ENCODE peak calls at places on chromosome 11, in eight cellular contexts. Z is NCI-H446; W is stimulated activated naive CD8-positive, alpha-beta T cell treated with anti-CD3 and anti-CD28 coated beads, Interleukin-15, amount 100 ng/mL, for 72 hours; O is adipocyte; I is Ammon's horn; R is H7; P is GM23338; F is HFFc6. J is an unnamed sample.

GRCh38 chr11:130487390-130488186 is 39.1 kb downstream of the ADAMTS15 start:
- DNase-seq in Z (no peak), R (no peak), I (no peak), P (no peak), W (no peak), O (no peak), F (no peak), J (no peak)

GRCh38 chr11:101944896-101945295 is 28.6 kb upstream of the ANGPTL5 start:
- DNase-seq in I (no peak), R (no peak), W (no peak), O (no peak), Z (no peak), P (no peak), F (no peak), J (no peak)

GRCh38 chr11:8229299-8230177 is 34.1 kb downstream of the LMO1 start:
- DNase-seq in F (no peak), P (no peak), R (no peak), O (no peak), Z (peak), I (no peak), W (no peak), J (no peak)

GRCh38 chr11:68370211-68371111 is 58.1 kb downstream of the LRP5 start:
- DNase-seq in I (peak), W (no peak), F (no peak), R (no peak), P (no peak), O (no peak), Z (no peak), J (no peak)

GRCh38 chr11:120344302-120345004 is 8.2 kb downstream of the ARHGEF12 start:
- DNase-seq in I (peak), P (no peak), Z (no peak), F (peak), O (no peak), R (no peak), W (peak), J (no peak)

GRCh38 chr11:46380340-46381045 is 976 bp upstream of the MDK start:
- DNase-seq in F (no peak), Z (no peak), P (peak), O (peak), W (peak), R (peak), I (no peak), J (peak)

GRCh38 chr11:75565221-75565814 is 3.3 kb downstream of the SERPINH1 start:
- DNase-seq in W (no peak), P (no peak), O (peak), I (no peak), F (peak), R (peak), Z (no peak), J (no peak)

GRCh38 chr11:8258771-8259170 is 4.9 kb downstream of the LMO1 start:
- DNase-seq in O (peak), P (no peak), W (no peak), R (no peak), F (peak), Z (peak), I (no peak), J (no peak)

GRCh38 chr11:12674936-12675696 is 895 bp downstream of the TEAD1 start:
- DNase-seq in O (peak), W (no peak), I (peak), P (peak), Z (peak), F (no peak), R (peak), J (peak)

GRCh38 chr11:8989411-8989810 is 14.4 kb downstream of the NRIP3 start:
- DNase-seq in P (peak), I (no peak), R (peak), Z (no peak), W (no peak), F (peak), O (peak), J (no peak)

GRCh38 chr11:59253001-59253400 is 40.3 kb upstream of the MPEG1 start:
- DNase-seq in Z (no peak), R (no peak), F (no peak), P (no peak), I (no peak), W (no peak), O (no peak), J (no peak)

GRCh38 chr11:9575531-9576240 is 2.2 kb downstream of the WEE1 start:
- DNase-seq in F (no peak), O (peak), W (no peak), Z (no peak), I (no peak), R (no peak), P (no peak), J (no peak)

GRCh38 chr11:119432484-119433368 is 9.8 kb upstream of the THY1 start:
- DNase-seq in W (no peak), I (peak), O (peak), F (peak), P (peak), Z (peak), R (peak), J (no peak)

GRCh38 chr11:111557425-111558111 is 17.0 kb downstream of the LAYN start:
- DNase-seq in R (no peak), W (no peak), Z (no peak), F (peak), O (peak), I (no peak), P (no peak), J (no peak)

GRCh38 chr11:35148163-35148562 is 9.2 kb downstream of the CD44 start:
- DNase-seq in I (no peak), R (no peak), P (peak), O (no peak), W (no peak), Z (no peak), F (no peak), J (no peak)

GRCh38 chr11:8025816-8026215 is 38.7 kb downstream of the EIF3F start:
- DNase-seq in Z (no peak), P (no peak), F (peak), O (peak), W (no peak), R (no peak), I (no peak), J (no peak)

GRCh38 chr11:75792997-75793800 is 21.8 kb upstream of the UVRAG start:
- DNase-seq in Z (no peak), W (no peak), P (no peak), I (no peak), O (no peak), F (no peak), R (no peak), J (no peak)

GRCh38 chr11:72754544-72755155 is 2.4 kb upstream of the ARAP1 start:
- DNase-seq in W (no peak), Z (no peak), F (no peak), O (no peak), I (no peak), R (peak), P (peak), J (no peak)

GRCh38 chr11:34616830-34617504 is 3.9 kb upstream of the EHF start:
- DNase-seq in I (no peak), O (no peak), P (no peak), F (no peak), W (no peak), Z (no peak), R (no peak), J (no peak)

GRCh38 chr11:12502041-12502440 is 124.7 kb downstream of the PARVA start:
- DNase-seq in Z (no peak), F (peak), R (no peak), P (no peak), W (no peak), I (no peak), O (no peak), J (no peak)

GRCh38 chr11:16832193-16832539 is 93.7 kb downstream of the C11orf58 start:
- DNase-seq in F (no peak), P (no peak), I (no peak), O (no peak), W (no peak), R (no peak), Z (no peak), J (no peak)

GRCh38 chr11:117859713-117860112 is 16.7 kb downstream of the FXYD6 start:
- DNase-seq in W (no peak), P (no peak), F (no peak), R (peak), I (no peak), O (no peak), Z (no peak), J (no peak)

GRCh38 chr11:117717485-117718314 is 79.3 kb downstream of the DSCAML1 start:
- DNase-seq in Z (peak), I (peak), O (no peak), R (peak), W (no peak), F (no peak), P (peak), J (peak)

GRCh38 chr11:83847635-83848034 is 561.5 kb upstream of the CCDC90B start:
- DNase-seq in O (no peak), F (no peak), W (no peak), R (no peak), P (no peak), Z (no peak), I (no peak), J (no peak)

GRCh38 chr11:83694191-83694905 is 408.2 kb upstream of the CCDC90B start:
- DNase-seq in O (no peak), R (no peak), Z (no peak), F (no peak), P (no peak), W (no peak), I (peak), J (no peak)

GRCh38 chr11:14359573-14360031 is 619 bp upstream of the RRAS2 start:
- DNase-seq in P (no peak), O (no peak), I (no peak), W (no peak), R (no peak), F (peak), Z (no peak), J (no peak)

GRCh38 chr11:85132839-85133238 is 494.3 kb downstream of the DLG2 start:
- DNase-seq in Z (no peak), O (peak), R (peak), F (no peak), P (peak), I (peak), W (no peak), J (no peak)

GRCh38 chr11:5809905-5810792 is 1.4 kb downstream of the OR52N2 start:
- DNase-seq in W (no peak), R (no peak), F (no peak), Z (no peak), O (no peak), I (no peak), P (peak), J (no peak)

GRCh38 chr11:27464155-27464759 is 8.3 kb downstream of the LGR4 start:
- DNase-seq in P (peak), Z (no peak), I (no peak), O (peak), W (no peak), F (peak), R (no peak), J (peak)

GRCh38 chr11:72553748-72554147 is 119.4 kb upstream of the CLPB start:
- DNase-seq in O (no peak), I (no peak), F (no peak), R (peak), P (peak), Z (no peak), W (peak), J (peak)

GRCh38 chr11:109421981-109422590 is at the start of gene C11orf87:
- DNase-seq in I (peak), Z (no peak), F (no peak), O (peak), P (peak), R (peak), W (no peak), J (peak)

GRCh38 chr11:65613091-65613928 is 711 bp downstream of the MAP3K11 start:
- DNase-seq in W (no peak), O (no peak), F (no peak), Z (no peak), I (no peak), R (no peak), P (peak), J (no peak)

GRCh38 chr11:35907648-35908431 is 36.0 kb upstream of the LDLRAD3 start:
- DNase-seq in W (no peak), O (peak), R (no peak), P (no peak), Z (no peak), F (peak), I (no peak), J (no peak)

GRCh38 chr11:67371199-67371548 is 2.2 kb downstream of the CLCF1 start:
- DNase-seq in R (no peak), P (no peak), W (no peak), F (no peak), I (no peak), O (no peak), Z (no peak), J (no peak)

GRCh38 chr11:100890779-100891178 is 203.7 kb downstream of the ARHGAP42 start:
- DNase-seq in Z (peak), R (no peak), W (no peak), P (no peak), O (peak), I (peak), F (peak), J (no peak)

GRCh38 chr11:69394902-69395690 is 86.4 kb upstream of the LINC01488 start:
- DNase-seq in I (no peak), F (no peak), R (no peak), W (no peak), P (no peak), Z (no peak), O (no peak), J (no peak)

GRCh38 chr11:79050784-79051183 is 390.0 kb downstream of the TENM4 start:
- DNase-seq in Z (no peak), F (no peak), I (no peak), W (no peak), O (no peak), P (no peak), R (no peak), J (no peak)

GRCh38 chr11:34426766-34427170 is 12.0 kb upstream of the CAT start:
- DNase-seq in P (no peak), I (no peak), Z (no peak), F (peak), O (peak), R (no peak), W (no peak), J (no peak)

GRCh38 chr11:45267660-45268340 is 18.3 kb downstream of the SYT13 start:
- DNase-seq in Z (no peak), P (no peak), I (no peak), F (no peak), W (no peak), R (no peak), O (no peak), J (no peak)

GRCh38 chr11:8250981-8251620 is 12.6 kb downstream of the LMO1 start:
- DNase-seq in P (no peak), I (no peak), O (no peak), F (no peak), R (no peak), Z (no peak), W (no peak), J (no peak)

J was measured in iPS-NIHi11.